ENCODE peak calls at places on chromosomes 4 and X, in six cellular contexts. Z is Right ventricle myocardium superior; P is stimulated activated CD4-positive, alpha-beta T cell treated with anti-CD3 and anti-CD28 coated beads, Interleukin-15, amount 100 ng/mL, for 24 hours; S is NCI-H1092; L is PC-3; W is nephron progenitor cell. U is an unnamed sample.
A peak's percentile ranks its signal among the peaks of the same experiment; 100 is the strongest.

GRCh38 chr4:156825074-156825473 is 146.5 kb downstream of the PDGFC start:
- DNase-seq in Z (no peak), P (no peak), S (no peak), L (peak; percentile 18), W (no peak), U (no peak)

GRCh38 chr4:140151700-140152014 is 2.3 kb downstream of the MAML3 start:
- DNase-seq in Z (peak; percentile 84), P (peak; percentile 69), S (peak; percentile 93), L (peak; percentile 81), W (peak; percentile 76), U (peak; percentile 98)

GRCh38 chr4:180664766-180665368 is 1578.3 kb upstream of the TENM3 start:
- DNase-seq in Z (peak; percentile 32), P (peak; percentile 71), S (peak; percentile 87), L (peak; percentile 82), W (peak; percentile 79), U (peak; percentile 94)

GRCh38 chr4:158010346-158010745 is 162.5 kb downstream of the GASK1B start:
- DNase-seq in Z (no peak), P (no peak), S (no peak), L (no peak), W (peak; percentile 40), U (no peak)

GRCh38 chr4:168515222-168516011 is 18.6 kb downstream of the PALLD start:
- DNase-seq in Z (peak; percentile 45), P (no peak), S (peak; percentile 83), L (no peak), W (no peak), U (no peak)

GRCh38 chr4:120443111-120443510 is 376.5 kb upstream of the MAD2L1 start:
- DNase-seq in Z (no peak), P (no peak), S (no peak), L (no peak), W (no peak), U (no peak)

GRCh38 chrX:115948018-115948923 is 222.3 kb upstream of the AGTR2 start:
- DNase-seq in Z (no peak), P (no peak), S (no peak), L (peak; percentile 67), W (no peak), U (no peak)

GRCh38 chr4:47855350-47855749 is 17.5 kb upstream of the CORIN start:
- DNase-seq in Z (no peak), P (no peak), S (no peak), L (no peak), W (no peak), U (no peak)

GRCh38 chr4:108830509-108831244 is 67.8 kb upstream of the ETNPPL start:
- DNase-seq in Z (peak; percentile 72), P (no peak), S (peak; percentile 86), L (no peak), W (no peak), U (peak; percentile 60)

GRCh38 chr4:1842993-1843448 is 12.9 kb downstream of the LETM1 start:
- DNase-seq in Z (peak; percentile 62), P (no peak), S (no peak), L (peak; percentile 47), W (no peak), U (no peak)